ENCODE peak calls at places on chromosomes 1 and 21, in eight cellular contexts. One of them, this sample, is unnamed.

GRCh38 chr1:214617843-214618242 is 14.8 kb downstream of the CENPF start:
- DNase-seq in H54: no peak
- DNase-seq in erythroblast: no peak
- DNase-seq in IMR-90: no peak
- DNase-seq in stomach: no peak
- DNase-seq in ovary: no peak
- DNase-seq in tibial nerve: no peak
- DNase-seq in right lobe of liver: no peak
- DNase-seq in this sample: no peak

GRCh38 chr1:110259770-110260169 is 49.7 kb downstream of the KCNC4 start:
- DNase-seq in stomach: no peak
- DNase-seq in right lobe of liver: no peak
- DNase-seq in ovary: no peak
- DNase-seq in tibial nerve: no peak
- DNase-seq in erythroblast: no peak
- DNase-seq in H54: no peak
- DNase-seq in IMR-90: no peak
- DNase-seq in this sample: no peak

GRCh38 chr1:219489636-219490035 is 123.3 kb downstream of the ZC3H11B start:
- DNase-seq in erythroblast: no peak
- DNase-seq in H54: no peak
- DNase-seq in IMR-90: no peak
- DNase-seq in stomach: no peak
- DNase-seq in right lobe of liver: no peak
- DNase-seq in ovary: no peak
- DNase-seq in tibial nerve: no peak
- DNase-seq in this sample: no peak

GRCh38 chr1:190904091-190904695 is 426.5 kb upstream of the BRINP3 start:
- DNase-seq in right lobe of liver: no peak
- DNase-seq in IMR-90: peak; percentile 85
- DNase-seq in stomach: no peak
- DNase-seq in erythroblast: no peak
- DNase-seq in H54: no peak
- DNase-seq in tibial nerve: no peak
- DNase-seq in ovary: no peak
- DNase-seq in this sample: no peak

GRCh38 chr1:159922499-159923202 is 2.7 kb downstream of the TAGLN2 start:
- DNase-seq in erythroblast: peak; percentile 53
- DNase-seq in tibial nerve: no peak
- DNase-seq in IMR-90: peak; percentile 41
- DNase-seq in stomach: peak; percentile 51
- DNase-seq in right lobe of liver: peak; percentile 84
- DNase-seq in H54: no peak
- DNase-seq in ovary: peak; percentile 68
- DNase-seq in this sample: no peak

GRCh38 chr1:167083066-167083682 is 7.0 kb downstream of the GPA33 start:
- DNase-seq in tibial nerve: no peak
- DNase-seq in IMR-90: no peak
- DNase-seq in stomach: peak; percentile 50
- DNase-seq in right lobe of liver: no peak
- DNase-seq in erythroblast: no peak
- DNase-seq in H54: no peak
- DNase-seq in ovary: no peak
- DNase-seq in this sample: no peak

GRCh38 chr1:77624102-77624501 is 58.4 kb downstream of the ZZZ3 start:
- DNase-seq in ovary: no peak
- DNase-seq in tibial nerve: no peak
- DNase-seq in H54: no peak
- DNase-seq in right lobe of liver: no peak
- DNase-seq in erythroblast: no peak
- DNase-seq in stomach: no peak
- DNase-seq in IMR-90: no peak
- DNase-seq in this sample: no peak

GRCh38 chr1:15062479-15063099 is 91.0 kb upstream of the TMEM51 start:
- DNase-seq in stomach: no peak
- DNase-seq in tibial nerve: no peak
- DNase-seq in erythroblast: no peak
- DNase-seq in ovary: no peak
- DNase-seq in H54: no peak
- DNase-seq in right lobe of liver: no peak
- DNase-seq in IMR-90: no peak
- DNase-seq in this sample: no peak

GRCh38 chr21:45359451-45360217 is 45.3 kb upstream of the COL18A1 start:
- DNase-seq in ovary: peak; percentile 43
- DNase-seq in IMR-90: no peak
- DNase-seq in tibial nerve: no peak
- DNase-seq in stomach: no peak
- DNase-seq in right lobe of liver: no peak
- DNase-seq in H54: no peak
- DNase-seq in erythroblast: no peak
- DNase-seq in this sample: no peak

GRCh38 chr1:221891708-221892107 is 149.8 kb upstream of the DUSP10 start:
- DNase-seq in H54: no peak
- DNase-seq in IMR-90: no peak
- DNase-seq in tibial nerve: peak; percentile 66
- DNase-seq in erythroblast: no peak
- DNase-seq in right lobe of liver: no peak
- DNase-seq in ovary: no peak
- DNase-seq in stomach: no peak
- DNase-seq in this sample: peak; percentile 62

GRCh38 chr1:7574121-7575040 is 196.7 kb upstream of the VAMP3 start:
- DNase-seq in IMR-90: peak; percentile 21
- DNase-seq in erythroblast: no peak
- DNase-seq in ovary: peak; percentile 6
- DNase-seq in right lobe of liver: peak; percentile 84
- DNase-seq in stomach: peak; percentile 86
- DNase-seq in tibial nerve: peak; percentile 18
- DNase-seq in H54: no peak
- DNase-seq in this sample: no peak

GRCh38 chr1:9289724-9290493 is 2.8 kb upstream of the SPSB1 start:
- DNase-seq in tibial nerve: peak; percentile 81
- DNase-seq in H54: no peak
- DNase-seq in IMR-90: peak; percentile 95
- DNase-seq in ovary: no peak
- DNase-seq in erythroblast: peak; percentile 9
- DNase-seq in stomach: no peak
- DNase-seq in right lobe of liver: peak; percentile 82
- DNase-seq in this sample: peak; percentile 83

GRCh38 chr1:196459383-196459782 is 148.9 kb downstream of the KCNT2 start:
- DNase-seq in ovary: no peak
- DNase-seq in IMR-90: no peak
- DNase-seq in right lobe of liver: no peak
- DNase-seq in H54: no peak
- DNase-seq in tibial nerve: no peak
- DNase-seq in erythroblast: no peak
- DNase-seq in stomach: no peak
- DNase-seq in this sample: no peak

GRCh38 chr1:44543064-44543815 is 131.0 kb downstream of the TMEM53 start:
- DNase-seq in H54: no peak
- DNase-seq in ovary: no peak
- DNase-seq in erythroblast: no peak
- DNase-seq in IMR-90: no peak
- DNase-seq in right lobe of liver: no peak
- DNase-seq in tibial nerve: no peak
- DNase-seq in stomach: no peak
- DNase-seq in this sample: no peak

DNA sequence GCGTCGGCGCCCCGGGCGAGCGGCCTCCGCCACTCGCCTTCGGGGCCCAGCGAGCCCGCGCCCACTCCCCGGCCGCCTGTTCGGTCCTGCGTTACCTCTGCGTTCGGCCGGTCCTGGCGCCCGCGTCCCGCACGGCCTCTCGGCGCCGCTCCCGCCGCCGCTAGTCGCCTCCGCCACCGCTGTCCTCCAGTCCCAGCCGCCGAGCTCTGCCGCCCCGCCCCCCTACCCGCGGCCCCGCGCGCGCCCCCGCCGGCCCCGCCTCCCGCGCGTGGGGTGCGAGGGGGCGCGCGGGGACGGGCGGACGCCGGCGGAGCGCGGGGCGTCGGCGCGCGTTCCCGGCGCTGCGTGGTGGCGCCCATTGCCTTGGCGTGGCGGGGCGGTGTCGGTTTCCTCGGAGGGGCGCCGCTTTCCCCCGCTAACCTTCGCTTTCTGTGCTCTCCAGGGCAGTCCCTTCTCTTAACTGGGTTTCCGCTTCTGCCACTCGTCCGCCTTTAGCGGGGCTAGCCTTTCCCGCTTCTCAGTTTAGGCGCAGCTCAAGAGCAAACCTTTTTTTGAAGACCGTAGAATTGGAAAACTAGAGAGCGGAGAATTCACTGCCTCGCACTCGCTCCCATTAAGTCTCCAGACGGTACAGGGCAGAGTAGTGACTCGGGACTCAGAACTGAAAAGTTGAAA is at the start of gene HP1BP3:
- DNase-seq in erythroblast: peak; percentile 84
- DNase-seq in right lobe of liver: peak; percentile 83
- DNase-seq in H54: peak; percentile 53
- DNase-seq in tibial nerve: peak; percentile 68
- DNase-seq in IMR-90: peak; percentile 62
- DNase-seq in stomach: peak; percentile 83
- DNase-seq in ovary: peak; percentile 83
- DNase-seq in this sample: peak; percentile 48
- TF ChIP-seq POLR2A in erythroblast: peak; percentile 65
- TF ChIP-seq POLR2A in right lobe of liver: peak; percentile 66
- TF ChIP-seq POLR2A in H54: peak; percentile 66
- TF ChIP-seq POLR2A in tibial nerve: peak; percentile 3
- TF ChIP-seq POLR2A in IMR-90: peak; percentile 74
- TF ChIP-seq POLR2A in stomach: no peak
- TF ChIP-seq POLR2A in ovary: peak; percentile 67
- TF ChIP-seq POLR2A in this sample: peak; percentile 69

GRCh38 chr1:35177237-35177786 is 15.6 kb downstream of the SFPQ start:
- DNase-seq in erythroblast: no peak
- DNase-seq in ovary: no peak
- DNase-seq in IMR-90: no peak
- DNase-seq in tibial nerve: no peak
- DNase-seq in stomach: no peak
- DNase-seq in right lobe of liver: no peak
- DNase-seq in H54: no peak
- DNase-seq in this sample: no peak

GRCh38 chr1:35173516-35174224 is 19.3 kb downstream of the SFPQ start:
- DNase-seq in stomach: no peak
- DNase-seq in IMR-90: no peak
- DNase-seq in erythroblast: no peak
- DNase-seq in tibial nerve: no peak
- DNase-seq in right lobe of liver: no peak
- DNase-seq in H54: no peak
- DNase-seq in ovary: no peak
- DNase-seq in this sample: no peak

GRCh38 chr1:35178295-35178695 is 14.7 kb downstream of the SFPQ start:
- DNase-seq in erythroblast: no peak
- DNase-seq in ovary: no peak
- DNase-seq in right lobe of liver: no peak
- DNase-seq in H54: no peak
- DNase-seq in IMR-90: no peak
- DNase-seq in stomach: no peak
- DNase-seq in tibial nerve: no peak
- DNase-seq in this sample: no peak

GRCh38 chr1:35174225-35174540 is 18.8 kb downstream of the SFPQ start:
- DNase-seq in stomach: no peak
- DNase-seq in erythroblast: no peak
- DNase-seq in tibial nerve: no peak
- DNase-seq in H54: no peak
- DNase-seq in IMR-90: no peak
- DNase-seq in ovary: no peak
- DNase-seq in right lobe of liver: no peak
- DNase-seq in this sample: no peak

DNA sequence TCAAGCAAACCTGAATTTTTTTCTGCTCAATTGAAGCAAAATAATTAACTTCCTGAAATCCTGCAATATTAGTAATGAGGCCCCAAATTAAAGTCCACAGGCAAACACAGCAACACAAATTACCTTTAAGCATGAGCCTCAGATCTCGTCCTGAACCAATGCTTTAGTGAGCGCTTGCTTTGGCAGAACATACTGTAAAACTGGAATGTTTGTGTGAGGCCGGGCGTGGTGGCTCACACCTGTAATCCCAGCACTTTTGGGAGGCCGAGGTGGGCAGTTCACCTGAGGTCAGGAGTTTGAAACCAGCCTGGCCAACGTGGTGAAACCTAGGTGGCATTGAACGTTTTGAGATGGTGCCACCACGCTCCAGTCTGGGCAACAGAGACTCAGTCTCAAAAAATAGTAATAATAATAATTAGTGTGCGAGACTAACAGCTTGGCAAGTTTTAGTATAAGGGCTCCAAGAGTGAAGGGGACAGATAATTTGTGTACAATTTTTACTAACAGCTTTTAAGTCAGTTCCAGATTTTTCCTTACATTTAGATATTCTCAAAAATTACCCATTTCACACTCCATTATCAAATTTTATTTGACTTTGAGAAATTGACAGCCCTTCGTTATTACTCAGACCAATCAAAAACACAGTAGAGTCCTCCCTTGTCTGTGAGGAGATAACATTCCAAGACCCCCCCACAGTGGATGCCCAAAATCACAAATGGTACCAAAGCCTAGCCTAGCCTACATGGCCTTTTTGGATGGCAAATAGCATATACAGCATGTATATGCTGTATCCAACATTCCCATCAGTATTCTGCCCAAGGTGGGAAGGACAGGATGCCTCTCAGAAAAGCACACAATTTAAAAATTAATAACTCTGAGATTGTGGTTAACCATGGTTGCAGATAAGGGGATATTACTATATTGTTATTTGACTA is 17.6 kb downstream of the SFPQ start:
- DNase-seq in tibial nerve: no peak
- DNase-seq in stomach: no peak
- DNase-seq in IMR-90: no peak
- DNase-seq in H54: no peak
- DNase-seq in right lobe of liver: no peak
- DNase-seq in ovary: no peak
- DNase-seq in erythroblast: no peak
- DNase-seq in this sample: no peak
- TF ChIP-seq POLR2A in tibial nerve: no peak
- TF ChIP-seq POLR2A in stomach: no peak
- TF ChIP-seq POLR2A in IMR-90: no peak
- TF ChIP-seq POLR2A in H54: no peak
- TF ChIP-seq POLR2A in right lobe of liver: peak; percentile 8
- TF ChIP-seq POLR2A in ovary: no peak
- TF ChIP-seq POLR2A in erythroblast: peak; percentile 42
- TF ChIP-seq POLR2A in this sample: no peak

GRCh38 chr1:198268784-198269183 is 112.0 kb downstream of the NEK7 start:
- DNase-seq in right lobe of liver: no peak
- DNase-seq in erythroblast: no peak
- DNase-seq in tibial nerve: no peak
- DNase-seq in IMR-90: no peak
- DNase-seq in ovary: no peak
- DNase-seq in stomach: no peak
- DNase-seq in H54: no peak
- DNase-seq in this sample: no peak
- TF ChIP-seq POLR2A in right lobe of liver: no peak
- TF ChIP-seq POLR2A in erythroblast: no peak
- TF ChIP-seq POLR2A in tibial nerve: no peak
- TF ChIP-seq POLR2A in IMR-90: no peak
- TF ChIP-seq POLR2A in ovary: no peak
- TF ChIP-seq POLR2A in stomach: no peak
- TF ChIP-seq POLR2A in H54: no peak
- TF ChIP-seq POLR2A in this sample: no peak

DNA sequence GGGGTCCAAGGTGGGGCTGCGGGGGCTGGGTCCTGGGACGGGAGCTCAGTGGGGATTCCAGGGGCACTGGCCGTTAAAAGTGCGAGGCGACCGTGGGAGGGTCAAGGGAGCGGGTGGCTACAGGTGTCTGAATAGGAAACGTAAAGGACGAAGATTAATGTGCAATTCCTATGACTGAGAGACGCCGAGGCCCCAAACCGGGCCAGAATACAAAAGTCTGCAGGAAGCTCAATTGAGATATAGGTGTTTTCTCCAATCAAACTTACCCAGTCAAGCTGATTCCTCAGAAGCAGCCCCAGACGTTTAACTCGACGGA is at the start of gene PAFAH2:
- DNase-seq in right lobe of liver: peak; percentile 50
- DNase-seq in ovary: no peak
- DNase-seq in H54: no peak
- DNase-seq in IMR-90: no peak
- DNase-seq in stomach: no peak
- DNase-seq in erythroblast: no peak
- DNase-seq in tibial nerve: no peak
- DNase-seq in this sample: no peak
- TF ChIP-seq POLR2A in right lobe of liver: no peak
- TF ChIP-seq POLR2A in ovary: no peak
- TF ChIP-seq POLR2A in H54: no peak
- TF ChIP-seq POLR2A in IMR-90: no peak
- TF ChIP-seq POLR2A in stomach: no peak
- TF ChIP-seq POLR2A in erythroblast: peak; percentile 50
- TF ChIP-seq POLR2A in tibial nerve: no peak
- TF ChIP-seq POLR2A in this sample: peak; percentile 63